ENCODE peak calls at places on chromosomes 16 and 17, in eight cellular contexts. K is SHP77; Y is aorta; J is cardiac fibroblast; U is effector CD4-positive, alpha-beta T cell; N is Caki2; F is transverse colon; G is ELR. I is an unnamed sample.
A peak's percentile ranks its signal among the peaks of the same experiment; 100 is the strongest.

GRCh38 chr16:69329369-69330285 is 761 bp downstream of the PDF start:
- DNase-seq in Y (peak; percentile 51), G (peak; percentile 52), F (peak; percentile 39), N (no peak), U (no peak), J (peak; percentile 33), K (peak; percentile 30), I (no peak)

GRCh38 chr16:81207076-81207475 is 31.4 kb upstream of the BCO1 start:
- DNase-seq in G (no peak), F (no peak), U (no peak), N (no peak), J (no peak), Y (no peak), K (no peak), I (no peak)

GRCh38 chr17:78341559-78342437 is 18.1 kb downstream of the SOCS3 start:
- DNase-seq in K (no peak), G (peak; percentile 88), F (peak; percentile 80), N (peak; percentile 52), U (no peak), J (peak; percentile 82), Y (peak; percentile 91), I (no peak)

GRCh38 chr16:57475711-57476339 is 10.5 kb downstream of the DOK4 start:
- DNase-seq in Y (no peak), G (peak; percentile 59), F (peak; percentile 51), N (no peak), U (peak; percentile 73), J (peak; percentile 35), K (no peak), I (peak; percentile 6)

GRCh38 chr17:17551361-17551760 is 40.1 kb downstream of the PEMT start:
- DNase-seq in J (no peak), N (no peak), G (no peak), Y (no peak), U (no peak), K (no peak), F (no peak), I (no peak)

GRCh38 chr17:21452377-21453143 is 76.4 kb downstream of the KCNJ12 start:
- DNase-seq in K (peak; percentile 18), F (peak; percentile 17), J (peak; percentile 79), U (no peak), G (peak; percentile 67), Y (peak; percentile 74), N (no peak), I (no peak)

GRCh38 chr17:60426596-60426995 is 4.3 kb downstream of the CHCT1 start:
- DNase-seq in K (no peak), Y (no peak), U (no peak), F (no peak), N (no peak), G (no peak), J (no peak), I (no peak)

GRCh38 chr17:81976332-81977210 is 858 bp upstream of the ASPSCR1 start:
- DNase-seq in U (no peak), Y (no peak), K (peak; percentile 91), J (peak; percentile 7), N (peak; percentile 39), G (no peak), F (peak; percentile 49), I (peak; percentile 67)

GRCh38 chr16:73154063-73154870 is 106.3 kb upstream of the ZFHX3 start:
- DNase-seq in Y (peak; percentile 82), N (no peak), G (no peak), U (no peak), J (no peak), K (no peak), F (no peak), I (no peak)

GRCh38 chr16:85627102-85627834 is 14.1 kb downstream of the GSE1 start:
- DNase-seq in F (no peak), Y (no peak), U (no peak), G (no peak), J (no peak), N (no peak), K (no peak), I (no peak)